ENCODE peak calls at places on chromosomes 16 and 17, in nine cellular contexts. One of them, this sample, is unnamed.

GRCh38 chr16:10594312-10594950 is 14.0 kb upstream of the EMP2 start:
- DNase-seq in H7: no peak
- DNase-seq in stimulated activated CD4-positive, alpha-beta T cell treated with anti-CD3 and anti-CD28 coated beads, Interleukin-1b, Interleukin-23, amount 100 ng/mL, for 24 hours: no peak
- DNase-seq in Kasumi-1: no peak
- DNase-seq in mucosa of descending colon: peak
- DNase-seq in DMS79 treated with DMSO at 0.1 percent for 48 hours: peak
- DNase-seq in AG04449: no peak
- DNase-seq in NCI-H2081: no peak
- DNase-seq in posterior cingulate gyrus: peak
- DNase-seq in this sample: no peak

GRCh38 chr17:9230861-9231260 is 209.6 kb downstream of the NTN1 start:
- DNase-seq in AG04449: no peak
- DNase-seq in Kasumi-1: no peak
- DNase-seq in DMS79 treated with DMSO at 0.1 percent for 48 hours: no peak
- DNase-seq in mucosa of descending colon: no peak
- DNase-seq in posterior cingulate gyrus: peak
- DNase-seq in H7: peak
- DNase-seq in NCI-H2081: no peak
- DNase-seq in stimulated activated CD4-positive, alpha-beta T cell treated with anti-CD3 and anti-CD28 coated beads, Interleukin-1b, Interleukin-23, amount 100 ng/mL, for 24 hours: no peak
- DNase-seq in this sample: no peak

GRCh38 chr17:65536573-65537342 is 24.7 kb downstream of the AXIN2 start:
- DNase-seq in DMS79 treated with DMSO at 0.1 percent for 48 hours: no peak
- DNase-seq in NCI-H2081: no peak
- DNase-seq in Kasumi-1: no peak
- DNase-seq in stimulated activated CD4-positive, alpha-beta T cell treated with anti-CD3 and anti-CD28 coated beads, Interleukin-1b, Interleukin-23, amount 100 ng/mL, for 24 hours: no peak
- DNase-seq in AG04449: no peak
- DNase-seq in H7: peak
- DNase-seq in mucosa of descending colon: no peak
- DNase-seq in posterior cingulate gyrus: peak
- DNase-seq in this sample: no peak

GRCh38 chr17:20022701-20023100 is 13.5 kb downstream of the SPECC1 start:
- DNase-seq in DMS79 treated with DMSO at 0.1 percent for 48 hours: no peak
- DNase-seq in mucosa of descending colon: no peak
- DNase-seq in posterior cingulate gyrus: no peak
- DNase-seq in H7: no peak
- DNase-seq in NCI-H2081: no peak
- DNase-seq in Kasumi-1: no peak
- DNase-seq in stimulated activated CD4-positive, alpha-beta T cell treated with anti-CD3 and anti-CD28 coated beads, Interleukin-1b, Interleukin-23, amount 100 ng/mL, for 24 hours: no peak
- DNase-seq in AG04449: no peak
- DNase-seq in this sample: no peak

GRCh38 chr17:75518201-75518600 is 1.9 kb downstream of the TSEN54 start:
- DNase-seq in stimulated activated CD4-positive, alpha-beta T cell treated with anti-CD3 and anti-CD28 coated beads, Interleukin-1b, Interleukin-23, amount 100 ng/mL, for 24 hours: no peak
- DNase-seq in Kasumi-1: peak
- DNase-seq in AG04449: no peak
- DNase-seq in NCI-H2081: no peak
- DNase-seq in DMS79 treated with DMSO at 0.1 percent for 48 hours: no peak
- DNase-seq in posterior cingulate gyrus: no peak
- DNase-seq in mucosa of descending colon: no peak
- DNase-seq in H7: no peak
- DNase-seq in this sample: peak

GRCh38 chr16:47565454-47565853 is 104.3 kb downstream of the PHKB start:
- DNase-seq in stimulated activated CD4-positive, alpha-beta T cell treated with anti-CD3 and anti-CD28 coated beads, Interleukin-1b, Interleukin-23, amount 100 ng/mL, for 24 hours: no peak
- DNase-seq in DMS79 treated with DMSO at 0.1 percent for 48 hours: no peak
- DNase-seq in NCI-H2081: no peak
- DNase-seq in Kasumi-1: peak
- DNase-seq in H7: no peak
- DNase-seq in posterior cingulate gyrus: peak
- DNase-seq in AG04449: no peak
- DNase-seq in mucosa of descending colon: peak
- DNase-seq in this sample: peak

GRCh38 chr16:46763147-46763546 is 15.0 kb upstream of the MYLK3 start:
- DNase-seq in Kasumi-1: no peak
- DNase-seq in H7: no peak
- DNase-seq in mucosa of descending colon: no peak
- DNase-seq in stimulated activated CD4-positive, alpha-beta T cell treated with anti-CD3 and anti-CD28 coated beads, Interleukin-1b, Interleukin-23, amount 100 ng/mL, for 24 hours: no peak
- DNase-seq in AG04449: no peak
- DNase-seq in NCI-H2081: peak
- DNase-seq in posterior cingulate gyrus: peak
- DNase-seq in DMS79 treated with DMSO at 0.1 percent for 48 hours: peak
- DNase-seq in this sample: no peak

GRCh38 chr17:49523706-49524472 is 28.8 kb downstream of the NGFR start:
- DNase-seq in NCI-H2081: no peak
- DNase-seq in posterior cingulate gyrus: peak
- DNase-seq in DMS79 treated with DMSO at 0.1 percent for 48 hours: no peak
- DNase-seq in AG04449: no peak
- DNase-seq in stimulated activated CD4-positive, alpha-beta T cell treated with anti-CD3 and anti-CD28 coated beads, Interleukin-1b, Interleukin-23, amount 100 ng/mL, for 24 hours: no peak
- DNase-seq in H7: peak
- DNase-seq in Kasumi-1: no peak
- DNase-seq in mucosa of descending colon: no peak
- DNase-seq in this sample: no peak

GRCh38 chr17:65001409-65002045 is 55.0 kb downstream of the GNA13 start:
- DNase-seq in AG04449: no peak
- DNase-seq in posterior cingulate gyrus: no peak
- DNase-seq in Kasumi-1: no peak
- DNase-seq in NCI-H2081: no peak
- DNase-seq in stimulated activated CD4-positive, alpha-beta T cell treated with anti-CD3 and anti-CD28 coated beads, Interleukin-1b, Interleukin-23, amount 100 ng/mL, for 24 hours: no peak
- DNase-seq in mucosa of descending colon: no peak
- DNase-seq in DMS79 treated with DMSO at 0.1 percent for 48 hours: no peak
- DNase-seq in H7: no peak
- DNase-seq in this sample: no peak

GRCh38 chr16:50152807-50153647 is at the start of gene TENT4B:
- DNase-seq in NCI-H2081: peak
- DNase-seq in AG04449: no peak
- DNase-seq in H7: peak
- DNase-seq in posterior cingulate gyrus: peak
- DNase-seq in DMS79 treated with DMSO at 0.1 percent for 48 hours: peak
- DNase-seq in Kasumi-1: peak
- DNase-seq in mucosa of descending colon: peak
- DNase-seq in stimulated activated CD4-positive, alpha-beta T cell treated with anti-CD3 and anti-CD28 coated beads, Interleukin-1b, Interleukin-23, amount 100 ng/mL, for 24 hours: peak
- DNase-seq in this sample: peak

GRCh38 chr16:27449434-27450188 is 47.6 kb downstream of the IL21R start:
- DNase-seq in DMS79 treated with DMSO at 0.1 percent for 48 hours: no peak
- DNase-seq in posterior cingulate gyrus: no peak
- DNase-seq in AG04449: no peak
- DNase-seq in mucosa of descending colon: peak
- DNase-seq in Kasumi-1: no peak
- DNase-seq in NCI-H2081: no peak
- DNase-seq in stimulated activated CD4-positive, alpha-beta T cell treated with anti-CD3 and anti-CD28 coated beads, Interleukin-1b, Interleukin-23, amount 100 ng/mL, for 24 hours: peak
- DNase-seq in H7: peak
- DNase-seq in this sample: no peak

GRCh38 chr17:309361-309888 is 43.2 kb downstream of the RPH3AL start:
- DNase-seq in posterior cingulate gyrus: peak
- DNase-seq in Kasumi-1: no peak
- DNase-seq in DMS79 treated with DMSO at 0.1 percent for 48 hours: no peak
- DNase-seq in mucosa of descending colon: no peak
- DNase-seq in stimulated activated CD4-positive, alpha-beta T cell treated with anti-CD3 and anti-CD28 coated beads, Interleukin-1b, Interleukin-23, amount 100 ng/mL, for 24 hours: no peak
- DNase-seq in H7: peak
- DNase-seq in AG04449: no peak
- DNase-seq in NCI-H2081: no peak
- DNase-seq in this sample: no peak

GRCh38 chr17:81684442-81684911 is 666 bp downstream of the HGS start:
- DNase-seq in posterior cingulate gyrus: no peak
- DNase-seq in NCI-H2081: no peak
- DNase-seq in AG04449: peak
- DNase-seq in stimulated activated CD4-positive, alpha-beta T cell treated with anti-CD3 and anti-CD28 coated beads, Interleukin-1b, Interleukin-23, amount 100 ng/mL, for 24 hours: no peak
- DNase-seq in DMS79 treated with DMSO at 0.1 percent for 48 hours: no peak
- DNase-seq in mucosa of descending colon: no peak
- DNase-seq in Kasumi-1: no peak
- DNase-seq in H7: peak
- DNase-seq in this sample: peak

GRCh38 chr16:54503436-54503835 is 216.8 kb upstream of the IRX3 start:
- DNase-seq in AG04449: no peak
- DNase-seq in posterior cingulate gyrus: no peak
- DNase-seq in stimulated activated CD4-positive, alpha-beta T cell treated with anti-CD3 and anti-CD28 coated beads, Interleukin-1b, Interleukin-23, amount 100 ng/mL, for 24 hours: no peak
- DNase-seq in NCI-H2081: no peak
- DNase-seq in Kasumi-1: no peak
- DNase-seq in DMS79 treated with DMSO at 0.1 percent for 48 hours: no peak
- DNase-seq in mucosa of descending colon: no peak
- DNase-seq in H7: no peak
- DNase-seq in this sample: no peak

GRCh38 chr16:1610841-1611653 is 825 bp downstream of the IFT140 start:
- DNase-seq in posterior cingulate gyrus: peak
- DNase-seq in NCI-H2081: no peak
- DNase-seq in Kasumi-1: no peak
- DNase-seq in DMS79 treated with DMSO at 0.1 percent for 48 hours: no peak
- DNase-seq in H7: no peak
- DNase-seq in stimulated activated CD4-positive, alpha-beta T cell treated with anti-CD3 and anti-CD28 coated beads, Interleukin-1b, Interleukin-23, amount 100 ng/mL, for 24 hours: no peak
- DNase-seq in mucosa of descending colon: no peak
- DNase-seq in AG04449: no peak
- DNase-seq in this sample: no peak

GRCh38 chr16:7497667-7498066 is 165.0 kb downstream of the RBFOX1 start:
- DNase-seq in AG04449: no peak
- DNase-seq in Kasumi-1: no peak
- DNase-seq in posterior cingulate gyrus: no peak
- DNase-seq in mucosa of descending colon: no peak
- DNase-seq in H7: no peak
- DNase-seq in NCI-H2081: no peak
- DNase-seq in stimulated activated CD4-positive, alpha-beta T cell treated with anti-CD3 and anti-CD28 coated beads, Interleukin-1b, Interleukin-23, amount 100 ng/mL, for 24 hours: no peak
- DNase-seq in DMS79 treated with DMSO at 0.1 percent for 48 hours: no peak
- DNase-seq in this sample: no peak

GRCh38 chr16:56047307-56048234 is 143.7 kb upstream of the GNAO1 start:
- DNase-seq in mucosa of descending colon: no peak
- DNase-seq in stimulated activated CD4-positive, alpha-beta T cell treated with anti-CD3 and anti-CD28 coated beads, Interleukin-1b, Interleukin-23, amount 100 ng/mL, for 24 hours: no peak
- DNase-seq in posterior cingulate gyrus: no peak
- DNase-seq in Kasumi-1: no peak
- DNase-seq in NCI-H2081: no peak
- DNase-seq in DMS79 treated with DMSO at 0.1 percent for 48 hours: no peak
- DNase-seq in H7: no peak
- DNase-seq in AG04449: no peak
- DNase-seq in this sample: no peak

GRCh38 chr17:7915611-7916382 is at the start of gene RNF227:
- DNase-seq in posterior cingulate gyrus: peak
- DNase-seq in H7: peak
- DNase-seq in Kasumi-1: peak
- DNase-seq in mucosa of descending colon: peak
- DNase-seq in DMS79 treated with DMSO at 0.1 percent for 48 hours: peak
- DNase-seq in AG04449: peak
- DNase-seq in stimulated activated CD4-positive, alpha-beta T cell treated with anti-CD3 and anti-CD28 coated beads, Interleukin-1b, Interleukin-23, amount 100 ng/mL, for 24 hours: peak
- DNase-seq in NCI-H2081: peak
- DNase-seq in this sample: peak

This sample was measured in MV-4-11.